ENCODE peak calls at places on chromosomes 4 and X, in eight cellular contexts. One of them, this sample, is unnamed.
A peak's percentile ranks its signal among the peaks of the same experiment; 100 is the strongest.

GRCh38 chrX:124338733-124339514 is 6.5 kb downstream of the TEX13D start:
- DNase-seq in MM.1S: no peak
- DNase-seq in aorta: no peak
- DNase-seq in CD4-positive, alpha-beta memory T cell: peak; percentile 61
- DNase-seq in fibroblast of lung: no peak
- DNase-seq in bronchial epithelial cell: no peak
- DNase-seq in Caco-2: no peak
- DNase-seq in heart left ventricle: no peak
- DNase-seq in this sample: no peak

GRCh38 chr4:61024610-61025009 is 175.5 kb upstream of the ADGRL3 start:
- DNase-seq in aorta: no peak
- DNase-seq in CD4-positive, alpha-beta memory T cell: no peak
- DNase-seq in bronchial epithelial cell: no peak
- DNase-seq in fibroblast of lung: no peak
- DNase-seq in heart left ventricle: no peak
- DNase-seq in Caco-2: no peak
- DNase-seq in MM.1S: no peak
- DNase-seq in this sample: no peak

GRCh38 chr4:38949416-38950051 is 81.9 kb downstream of the FAM114A1 start:
- DNase-seq in CD4-positive, alpha-beta memory T cell: peak; percentile 82
- DNase-seq in heart left ventricle: no peak
- DNase-seq in MM.1S: peak; percentile 38
- DNase-seq in aorta: no peak
- DNase-seq in Caco-2: no peak
- DNase-seq in fibroblast of lung: peak; percentile 32
- DNase-seq in bronchial epithelial cell: peak; percentile 65
- DNase-seq in this sample: peak; percentile 10

GRCh38 chrX:26597981-26598380 is 382.0 kb downstream of the MAGEB5 start:
- DNase-seq in heart left ventricle: no peak
- DNase-seq in aorta: no peak
- DNase-seq in fibroblast of lung: no peak
- DNase-seq in MM.1S: no peak
- DNase-seq in bronchial epithelial cell: no peak
- DNase-seq in CD4-positive, alpha-beta memory T cell: no peak
- DNase-seq in Caco-2: no peak
- DNase-seq in this sample: no peak

GRCh38 chrX:122850326-122850725 is 333.8 kb upstream of the GRIA3 start:
- DNase-seq in aorta: no peak
- DNase-seq in heart left ventricle: no peak
- DNase-seq in MM.1S: no peak
- DNase-seq in bronchial epithelial cell: peak; percentile 76
- DNase-seq in fibroblast of lung: no peak
- DNase-seq in Caco-2: no peak
- DNase-seq in CD4-positive, alpha-beta memory T cell: no peak
- DNase-seq in this sample: no peak

GRCh38 chrX:39261446-39262147 is 460.3 kb downstream of the MID1IP1 start:
- DNase-seq in aorta: no peak
- DNase-seq in Caco-2: peak; percentile 19
- DNase-seq in fibroblast of lung: peak; percentile 25
- DNase-seq in bronchial epithelial cell: peak; percentile 85
- DNase-seq in heart left ventricle: no peak
- DNase-seq in CD4-positive, alpha-beta memory T cell: peak; percentile 47
- DNase-seq in MM.1S: peak; percentile 43
- DNase-seq in this sample: peak; percentile 77

GRCh38 chr4:26326791-26327190 is 6.0 kb downstream of the RBPJ start:
- DNase-seq in fibroblast of lung: peak; percentile 87
- DNase-seq in aorta: no peak
- DNase-seq in MM.1S: no peak
- DNase-seq in CD4-positive, alpha-beta memory T cell: no peak
- DNase-seq in Caco-2: no peak
- DNase-seq in heart left ventricle: no peak
- DNase-seq in bronchial epithelial cell: peak; percentile 49
- DNase-seq in this sample: peak; percentile 44

GRCh38 chr4:85147481-85148076 is 181.1 kb upstream of the WDFY3 start:
- DNase-seq in aorta: no peak
- DNase-seq in Caco-2: peak; percentile 39
- DNase-seq in MM.1S: peak; percentile 83
- DNase-seq in fibroblast of lung: peak; percentile 79
- DNase-seq in heart left ventricle: peak; percentile 58
- DNase-seq in CD4-positive, alpha-beta memory T cell: no peak
- DNase-seq in bronchial epithelial cell: peak; percentile 77
- DNase-seq in this sample: peak; percentile 24

GRCh38 chr4:73870260-73870659 is 1.1 kb downstream of the CXCL1 start:
- DNase-seq in fibroblast of lung: no peak
- DNase-seq in bronchial epithelial cell: peak; percentile 76
- DNase-seq in Caco-2: no peak
- DNase-seq in aorta: no peak
- DNase-seq in CD4-positive, alpha-beta memory T cell: no peak
- DNase-seq in heart left ventricle: peak; percentile 52
- DNase-seq in MM.1S: no peak
- DNase-seq in this sample: no peak

GRCh38 chr4:681736-682451 is 7.1 kb downstream of the SLC49A3 start:
- DNase-seq in bronchial epithelial cell: no peak
- DNase-seq in MM.1S: no peak
- DNase-seq in CD4-positive, alpha-beta memory T cell: peak; percentile 51
- DNase-seq in heart left ventricle: peak; percentile 75
- DNase-seq in fibroblast of lung: no peak
- DNase-seq in aorta: peak; percentile 77
- DNase-seq in Caco-2: peak; percentile 84
- DNase-seq in this sample: no peak

GRCh38 chr4:17173300-17173699 is 274.9 kb upstream of the LDB2 start:
- DNase-seq in heart left ventricle: no peak
- DNase-seq in aorta: no peak
- DNase-seq in CD4-positive, alpha-beta memory T cell: no peak
- DNase-seq in Caco-2: peak; percentile 6
- DNase-seq in fibroblast of lung: no peak
- DNase-seq in bronchial epithelial cell: no peak
- DNase-seq in MM.1S: no peak
- DNase-seq in this sample: no peak

GRCh38 chr4:158161561-158162354 is 11.1 kb downstream of the GASK1B start:
- DNase-seq in heart left ventricle: no peak
- DNase-seq in bronchial epithelial cell: peak; percentile 45
- DNase-seq in aorta: no peak
- DNase-seq in Caco-2: no peak
- DNase-seq in CD4-positive, alpha-beta memory T cell: no peak
- DNase-seq in MM.1S: no peak
- DNase-seq in fibroblast of lung: peak; percentile 68
- DNase-seq in this sample: peak; percentile 63

GRCh38 chr4:42293967-42294822 is 103.1 kb upstream of the SHISA3 start:
- DNase-seq in Caco-2: no peak
- DNase-seq in aorta: no peak
- DNase-seq in CD4-positive, alpha-beta memory T cell: no peak
- DNase-seq in fibroblast of lung: no peak
- DNase-seq in MM.1S: no peak
- DNase-seq in bronchial epithelial cell: no peak
- DNase-seq in heart left ventricle: no peak
- DNase-seq in this sample: no peak

GRCh38 chr4:140154572-140154891 is 548 bp upstream of the MAML3 start:
- DNase-seq in heart left ventricle: no peak
- DNase-seq in aorta: no peak
- DNase-seq in Caco-2: no peak
- DNase-seq in bronchial epithelial cell: no peak
- DNase-seq in CD4-positive, alpha-beta memory T cell: no peak
- DNase-seq in fibroblast of lung: no peak
- DNase-seq in MM.1S: no peak
- DNase-seq in this sample: no peak

GRCh38 chrX:140318306-140318705 is 186.6 kb downstream of the SOX3 start:
- DNase-seq in fibroblast of lung: no peak
- DNase-seq in aorta: no peak
- DNase-seq in heart left ventricle: no peak
- DNase-seq in CD4-positive, alpha-beta memory T cell: no peak
- DNase-seq in MM.1S: no peak
- DNase-seq in Caco-2: no peak
- DNase-seq in bronchial epithelial cell: peak; percentile 38
- DNase-seq in this sample: peak; percentile 62

GRCh38 chr4:73087871-73088270 is 18.4 kb upstream of the COX18 start:
- DNase-seq in Caco-2: no peak
- DNase-seq in bronchial epithelial cell: no peak
- DNase-seq in heart left ventricle: no peak
- DNase-seq in CD4-positive, alpha-beta memory T cell: no peak
- DNase-seq in aorta: no peak
- DNase-seq in fibroblast of lung: no peak
- DNase-seq in MM.1S: no peak
- DNase-seq in this sample: no peak

GRCh38 chrX:74419861-74420193 is 1.5 kb upstream of the SLC16A2 start:
- DNase-seq in MM.1S: no peak
- DNase-seq in aorta: no peak
- DNase-seq in fibroblast of lung: no peak
- DNase-seq in bronchial epithelial cell: peak; percentile 11
- DNase-seq in CD4-positive, alpha-beta memory T cell: no peak
- DNase-seq in heart left ventricle: no peak
- DNase-seq in Caco-2: peak; percentile 4
- DNase-seq in this sample: no peak

DNA sequence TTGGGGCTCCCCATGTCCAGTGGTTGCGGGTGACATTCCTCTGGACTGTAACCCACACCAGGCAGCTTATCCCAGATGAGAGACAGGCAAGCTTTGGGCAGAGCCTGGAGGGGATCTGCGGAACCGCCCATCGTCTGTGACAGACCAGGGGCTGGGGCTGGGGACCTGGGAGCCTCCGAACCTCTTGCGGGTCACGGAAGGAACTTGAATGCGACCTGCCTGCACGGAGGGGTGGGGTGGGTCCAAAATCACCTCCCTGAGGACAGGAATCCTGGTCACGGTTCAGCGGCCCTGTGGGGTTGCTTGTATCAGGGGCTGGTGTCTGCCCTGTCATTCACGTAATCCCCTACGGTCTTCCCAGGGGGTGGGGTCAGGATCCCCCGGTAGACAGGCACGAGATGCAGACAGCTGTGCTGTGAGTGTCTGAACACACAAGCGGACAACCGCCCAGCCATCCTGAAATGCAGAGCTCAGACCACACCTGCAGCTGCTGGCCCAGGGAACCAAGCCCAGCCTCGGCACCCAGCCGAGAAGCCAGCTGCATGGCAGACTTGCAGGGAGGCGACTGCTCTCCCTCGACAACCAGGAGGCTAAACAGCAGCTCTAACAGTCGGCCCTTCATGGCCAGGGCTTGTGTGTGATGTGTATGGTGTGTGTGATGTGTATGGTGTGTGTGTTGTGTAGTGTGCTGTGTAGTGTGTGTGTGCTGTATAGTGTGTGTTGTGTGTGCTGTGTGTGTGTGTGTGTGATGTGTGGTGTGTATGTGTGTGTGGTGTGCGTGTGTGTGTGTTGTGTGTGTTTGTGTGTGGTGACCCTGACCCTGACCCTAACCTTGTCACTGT is 105.9 kb upstream of the ADRA2C start:
- DNase-seq in fibroblast of lung: peak; percentile 14
- DNase-seq in MM.1S: no peak
- DNase-seq in heart left ventricle: no peak
- DNase-seq in Caco-2: no peak
- DNase-seq in CD4-positive, alpha-beta memory T cell: no peak
- DNase-seq in bronchial epithelial cell: no peak
- DNase-seq in aorta: no peak
- DNase-seq in this sample: peak; percentile 22
- H3K27me3 ChIP-seq in fibroblast of lung: no peaks in the 10 kb centered on the region
- H3K27me3 ChIP-seq in MM.1S: peaks cover 98% of the 10 kb centered on the region
- H3K27me3 ChIP-seq in heart left ventricle: peaks cover 15% of the 10 kb centered on the region
- H3K27me3 ChIP-seq in Caco-2: no peaks in the 10 kb centered on the region
- H3K27me3 ChIP-seq in CD4-positive, alpha-beta memory T cell: no peaks in the 10 kb centered on the region
- H3K27me3 ChIP-seq in bronchial epithelial cell: no peaks in the 10 kb centered on the region
- H3K27me3 ChIP-seq in aorta: no peaks in the 10 kb centered on the region
- H3K27me3 ChIP-seq in this sample: no peaks in the 10 kb centered on the region

GRCh38 chrX:22206781-22207180 is 65.9 kb upstream of the CBLL2 start:
- DNase-seq in CD4-positive, alpha-beta memory T cell: no peak
- DNase-seq in bronchial epithelial cell: no peak
- DNase-seq in Caco-2: no peak
- DNase-seq in MM.1S: no peak
- DNase-seq in fibroblast of lung: no peak
- DNase-seq in heart left ventricle: no peak
- DNase-seq in aorta: no peak
- DNase-seq in this sample: no peak

GRCh38 chrX:22203186-22203585 is 69.5 kb upstream of the CBLL2 start:
- DNase-seq in CD4-positive, alpha-beta memory T cell: no peak
- DNase-seq in heart left ventricle: no peak
- DNase-seq in fibroblast of lung: no peak
- DNase-seq in Caco-2: no peak
- DNase-seq in bronchial epithelial cell: no peak
- DNase-seq in MM.1S: no peak
- DNase-seq in aorta: no peak
- DNase-seq in this sample: no peak

GRCh38 chrX:22202251-22202650 is 70.5 kb upstream of the CBLL2 start:
- DNase-seq in CD4-positive, alpha-beta memory T cell: no peak
- DNase-seq in heart left ventricle: no peak
- DNase-seq in bronchial epithelial cell: no peak
- DNase-seq in fibroblast of lung: no peak
- DNase-seq in MM.1S: no peak
- DNase-seq in Caco-2: no peak
- DNase-seq in aorta: no peak
- DNase-seq in this sample: no peak
- H3K4me3 ChIP-seq in CD4-positive, alpha-beta memory T cell: no peak overlapping the region
- H3K4me3 ChIP-seq in heart left ventricle: no peak overlapping the region
- H3K4me3 ChIP-seq in bronchial epithelial cell: no peak overlapping the region
- H3K4me3 ChIP-seq in fibroblast of lung: no peak overlapping the region
- H3K4me3 ChIP-seq in MM.1S: no peak overlapping the region
- H3K4me3 ChIP-seq in Caco-2: no peak overlapping the region
- H3K4me3 ChIP-seq in aorta: no peak overlapping the region
- H3K4me3 ChIP-seq in this sample: no peak overlapping the region

GRCh38 chrX:1357993-1358392 is 21.4 kb downstream of the IL3RA start:
- DNase-seq in bronchial epithelial cell: no peak
- DNase-seq in Caco-2: no peak
- DNase-seq in fibroblast of lung: no peak
- DNase-seq in MM.1S: no peak
- DNase-seq in heart left ventricle: peak; percentile 7
- DNase-seq in aorta: peak; percentile 37
- DNase-seq in CD4-positive, alpha-beta memory T cell: no peak
- DNase-seq in this sample: no peak
- H3K36me3 ChIP-seq in bronchial epithelial cell: no peaks in the 10 kb centered on the region
- H3K36me3 ChIP-seq in Caco-2: no peaks in the 10 kb centered on the region
- H3K36me3 ChIP-seq in fibroblast of lung: no peaks in the 10 kb centered on the region
- H3K36me3 ChIP-seq in MM.1S: no peaks in the 10 kb centered on the region
- H3K36me3 ChIP-seq in heart left ventricle: peaks cover 3% of the 10 kb centered on the region
- H3K36me3 ChIP-seq in aorta: no peaks in the 10 kb centered on the region
- H3K36me3 ChIP-seq in CD4-positive, alpha-beta memory T cell: no peaks in the 10 kb centered on the region
- H3K36me3 ChIP-seq in this sample: no peaks in the 10 kb centered on the region

GRCh38 chr4:101076032-101076431 is 271.3 kb downstream of the PPP3CA start:
- DNase-seq in MM.1S: no peak
- DNase-seq in CD4-positive, alpha-beta memory T cell: no peak
- DNase-seq in heart left ventricle: no peak
- DNase-seq in fibroblast of lung: no peak
- DNase-seq in aorta: no peak
- DNase-seq in bronchial epithelial cell: no peak
- DNase-seq in Caco-2: no peak
- DNase-seq in this sample: no peak

GRCh38 chr4:101081166-101081565 is 266.2 kb downstream of the PPP3CA start:
- DNase-seq in Caco-2: no peak
- DNase-seq in aorta: no peak
- DNase-seq in MM.1S: no peak
- DNase-seq in heart left ventricle: no peak
- DNase-seq in fibroblast of lung: no peak
- DNase-seq in CD4-positive, alpha-beta memory T cell: no peak
- DNase-seq in bronchial epithelial cell: no peak
- DNase-seq in this sample: no peak

GRCh38 chr4:101075536-101075935 is 271.8 kb downstream of the PPP3CA start:
- DNase-seq in fibroblast of lung: no peak
- DNase-seq in MM.1S: no peak
- DNase-seq in heart left ventricle: no peak
- DNase-seq in aorta: no peak
- DNase-seq in CD4-positive, alpha-beta memory T cell: no peak
- DNase-seq in bronchial epithelial cell: no peak
- DNase-seq in Caco-2: no peak
- DNase-seq in this sample: no peak

GRCh38 chr4:101081695-101082369 is 265.5 kb downstream of the PPP3CA start:
- DNase-seq in Caco-2: no peak
- DNase-seq in aorta: no peak
- DNase-seq in CD4-positive, alpha-beta memory T cell: no peak
- DNase-seq in bronchial epithelial cell: peak; percentile 38
- DNase-seq in fibroblast of lung: no peak
- DNase-seq in MM.1S: no peak
- DNase-seq in heart left ventricle: no peak
- DNase-seq in this sample: peak; percentile 2

GRCh38 chr4:101078950-101079349 is 268.4 kb downstream of the PPP3CA start:
- DNase-seq in heart left ventricle: no peak
- DNase-seq in CD4-positive, alpha-beta memory T cell: peak; percentile 1
- DNase-seq in Caco-2: no peak
- DNase-seq in bronchial epithelial cell: no peak
- DNase-seq in aorta: no peak
- DNase-seq in fibroblast of lung: no peak
- DNase-seq in MM.1S: no peak
- DNase-seq in this sample: no peak
- H3K27me3 ChIP-seq in heart left ventricle: no peaks in the 10 kb centered on the region
- H3K27me3 ChIP-seq in CD4-positive, alpha-beta memory T cell: no peaks in the 10 kb centered on the region
- H3K27me3 ChIP-seq in Caco-2: no peaks in the 10 kb centered on the region
- H3K27me3 ChIP-seq in bronchial epithelial cell: no peaks in the 10 kb centered on the region
- H3K27me3 ChIP-seq in aorta: no peaks in the 10 kb centered on the region
- H3K27me3 ChIP-seq in fibroblast of lung: no peaks in the 10 kb centered on the region
- H3K27me3 ChIP-seq in MM.1S: no peaks in the 10 kb centered on the region
- H3K27me3 ChIP-seq in this sample: no peaks in the 10 kb centered on the region